ENCODE peak calls at places on chromosomes 11 and 22, in six cellular contexts. T is lung, B is K562, N is pancreas, V is neural crest cell, K is cardiac muscle cell. F is an unnamed sample.

GRCh38 chr22:43550024-43550620 is 138.3 kb downstream of the MPPED1 start:
- DNase-seq in T (no peak), B (no peak), N (no peak), V (no peak), K (no peak), F (no peak)

GRCh38 chr22:49964493-49965290 is 4.1 kb downstream of the PIM3 start:
- DNase-seq in T (peak; percentile 28), B (no peak), N (peak; percentile 30), V (no peak), K (no peak), F (peak; percentile 17)

GRCh38 chr22:33330534-33330933 is 272.4 kb upstream of the SYN3 start:
- DNase-seq in T (no peak), B (no peak), N (no peak), V (no peak), K (no peak), F (no peak)

GRCh38 chr22:45101828-45102227 is 61.9 kb upstream of the NUP50 start:
- DNase-seq in T (peak; percentile 41), B (peak; percentile 30), N (peak; percentile 54), V (peak; percentile 20), K (peak; percentile 83), F (no peak)

GRCh38 chr22:36644333-36644757 is 59.2 kb downstream of the CACNG2 start:
- DNase-seq in T (peak; percentile 42), B (peak; percentile 38), N (peak; percentile 52), V (peak; percentile 54), K (peak; percentile 96), F (no peak)

GRCh38 chr11:103889679-103890078 is 146.8 kb upstream of the DDI1 start:
- DNase-seq in T (no peak), B (no peak), N (no peak), V (no peak), K (no peak), F (no peak)

GRCh38 chr11:119196833-119197483 is 9.2 kb upstream of the CBL start:
- DNase-seq in T (peak; percentile 74), B (peak; percentile 79), N (peak; percentile 69), V (peak; percentile 70), K (peak; percentile 93), F (no peak)

GRCh38 chr11:102201776-102202175 is 91.5 kb downstream of the YAP1 start:
- DNase-seq in T (no peak), B (no peak), N (no peak), V (no peak), K (no peak), F (no peak)

GRCh38 chr22:24134090-24134846 is 47.0 kb upstream of the SUSD2 start:
- DNase-seq in T (no peak), B (no peak), N (peak; percentile 50), V (peak; percentile 65), K (no peak), F (no peak)

GRCh38 chr22:20243545-20244249 is 24.4 kb downstream of the RTN4R start:
- DNase-seq in T (peak; percentile 78), B (peak; percentile 82), N (no peak), V (no peak), K (peak; percentile 92), F (no peak)

GRCh38 chr11:45233121-45233803 is 52.9 kb downstream of the SYT13 start:
- DNase-seq in T (peak; percentile 68), B (peak; percentile 81), N (no peak), V (peak; percentile 79), K (peak; percentile 74), F (peak; percentile 46)

DNA sequence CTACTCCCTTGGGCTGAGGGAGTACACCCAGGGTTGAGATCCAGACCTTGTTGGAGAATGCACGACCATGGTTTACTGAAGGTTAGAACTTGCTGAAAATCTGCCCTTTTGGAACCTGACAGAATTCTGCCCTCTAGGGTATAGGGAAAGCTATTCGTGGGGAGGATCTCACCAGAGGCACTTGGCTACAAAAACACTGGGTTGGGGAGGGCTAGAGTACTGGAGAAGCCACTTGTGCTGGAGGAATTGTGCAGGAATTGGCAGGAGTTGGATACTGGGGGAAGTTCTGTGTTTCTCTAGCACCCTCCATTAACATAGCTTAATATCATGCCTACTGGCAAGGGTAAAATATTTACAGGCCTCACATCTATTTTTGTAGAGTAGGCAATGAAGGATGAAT is 55.8 kb downstream of the PPME1 start:
- DNase-seq in T (no peak), B (no peak), N (no peak), V (no peak), K (no peak), F (no peak)
- TF ChIP-seq CTCF in T (no peak), B (peak; percentile 39), N (no peak), V (no peak), K (no peak), F (no peak)

GRCh38 chr11:10916674-10917073 is 58.8 kb upstream of the ZBED5 start:
- DNase-seq in T (no peak), B (no peak), N (no peak), V (no peak), K (no peak), F (no peak)

GRCh38 chr11:10913075-10913474 is 55.2 kb upstream of the ZBED5 start:
- DNase-seq in T (no peak), B (no peak), N (no peak), V (no peak), K (no peak), F (no peak)

GRCh38 chr11:10911907-10912306 is 54.1 kb upstream of the ZBED5 start:
- DNase-seq in T (no peak), B (no peak), N (no peak), V (no peak), K (peak; percentile 39), F (no peak)

GRCh38 chr11:10917802-10918201 is 59.9 kb upstream of the ZBED5 start:
- DNase-seq in T (no peak), B (no peak), N (no peak), V (no peak), K (no peak), F (no peak)

GRCh38 chr11:10913996-10914514 is 56.2 kb upstream of the ZBED5 start:
- DNase-seq in T (no peak), B (no peak), N (no peak), V (no peak), K (no peak), F (no peak)
- TF ChIP-seq CTCF in T (no peak), B (no peak), N (no peak), V (no peak), K (no peak), F (no peak)

DNA sequence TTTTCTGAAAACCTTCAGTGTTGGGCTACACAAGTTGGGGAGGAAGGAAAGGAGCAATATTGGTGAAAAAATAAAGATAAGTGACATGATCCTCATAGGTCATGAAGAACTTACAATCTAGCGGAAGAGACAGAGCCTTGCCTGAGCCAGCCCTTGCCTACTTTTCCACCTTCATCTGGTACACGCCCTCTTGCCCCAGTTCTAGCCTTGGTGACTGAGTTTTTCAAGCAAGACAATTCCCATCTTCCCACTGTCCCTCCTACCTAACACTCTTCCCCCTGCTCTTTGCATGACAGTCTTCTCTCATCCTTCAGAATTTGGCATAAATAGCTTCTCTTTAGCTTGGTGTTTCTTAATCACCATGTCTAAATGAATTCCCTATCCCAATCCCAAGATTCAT is 42.6 kb downstream of the BBOX1 start:
- DNase-seq in T (no peak), B (no peak), N (no peak), V (no peak), K (no peak), F (no peak)
- TF ChIP-seq CTCF in T (no peak), B (no peak), N (no peak), V (no peak), K (no peak), F (no peak)

GRCh38 chr22:37752189-37753061 is 55.3 kb upstream of the GCAT start:
- DNase-seq in T (peak; percentile 92), B (no peak), N (peak; percentile 85), V (peak; percentile 30), K (peak; percentile 99), F (no peak)
- TF ChIP-seq CTCF in T (no peak), B (no peak), N (no peak), V (no peak), K (peak; percentile 25), F (no peak)

GRCh38 chr11:121426476-121427454 is 25.3 kb upstream of the SORL1 start:
- DNase-seq in T (no peak), B (peak; percentile 42), N (no peak), V (peak; percentile 26), K (no peak), F (peak; percentile 58)
- TF ChIP-seq CTCF in T (no peak), B (no peak), N (no peak), V (peak; percentile 22), K (no peak), F (no peak)